ENCODE peak calls at places on chromosomes 5 and 9, in six cellular contexts. C is endothelial cell of umbilical vein, H is GM23338, R is upper lobe of left lung, E is suprapubic skin, O is HCT116. Z is an unnamed sample. For H3K4me1, the result is how much of the 10 kb centered on the place peaks cover.

GRCh38 chr9:93071464-93071863 is 13.0 kb downstream of the SUSD3 start:
- DNase-seq in C (peak), H (peak), R (no peak), E (no peak), O (peak), Z (no peak)

GRCh38 chr9:78026416-78026815 is 5.2 kb downstream of the GNAQ start:
- DNase-seq in C (peak), H (no peak), R (no peak), E (no peak), O (no peak), Z (no peak)

GRCh38 chr5:103259705-103260355 is 1.3 kb downstream of the MACIR start:
- DNase-seq in C (no peak), H (peak), R (peak), E (no peak), O (no peak), Z (no peak)

GRCh38 chr5:168686837-168687236 is 107.7 kb upstream of the PANK3 start:
- DNase-seq in C (no peak), H (no peak), R (no peak), E (no peak), O (no peak), Z (no peak)

GRCh38 chr5:119405444-119405843 is 46.9 kb upstream of the HSD17B4 start:
- DNase-seq in C (no peak), H (no peak), R (no peak), E (no peak), O (no peak), Z (no peak)

GRCh38 chr5:154273028-154273617 is 82.6 kb downstream of the GALNT10 start:
- DNase-seq in C (no peak), H (no peak), R (peak), E (no peak), O (no peak), Z (no peak)

GRCh38 chr5:123659006-123659405 is 147.0 kb downstream of the CSNK1G3 start:
- DNase-seq in C (no peak), H (no peak), R (no peak), E (no peak), O (no peak), Z (no peak)

GRCh38 chr9:129702563-129702962 is 37.1 kb downstream of the PRRX2 start:
- DNase-seq in C (no peak), H (no peak), R (peak), E (no peak), O (no peak), Z (no peak)

GRCh38 chr5:132378580-132378979 is 9.1 kb downstream of the SLC22A5 start:
- DNase-seq in C (no peak), H (no peak), R (no peak), E (no peak), O (no peak), Z (no peak)

GRCh38 chr9:81053298-81054025 is 635.9 kb downstream of the TLE1 start:
- DNase-seq in C (no peak), H (no peak), R (no peak), E (no peak), O (no peak), Z (no peak)

GRCh38 chr5:6633469-6634326 is 458 bp downstream of the SRD5A1 start:
- DNase-seq in C (no peak), H (peak), R (peak), E (no peak), O (no peak), Z (no peak)

GRCh38 chr5:94367900-94368299 is 250.5 kb downstream of the KIAA0825 start:
- DNase-seq in C (no peak), H (no peak), R (no peak), E (no peak), O (no peak), Z (no peak)

GRCh38 chr5:125412561-125413535 is 666.4 kb upstream of the ZNF608 start:
- DNase-seq in C (peak), H (peak), R (peak), E (peak), O (no peak), Z (peak)

GRCh38 chr9:69314547-69314946 is 10.5 kb upstream of the ENTREP1 start:
- DNase-seq in C (no peak), H (no peak), R (no peak), E (no peak), O (no peak), Z (no peak)

GRCh38 chr9:127614961-127615360 is 2.9 kb downstream of the STXBP1 start:
- DNase-seq in C (no peak), H (no peak), R (peak), E (no peak), O (no peak), Z (no peak)

GRCh38 chr9:83280259-83280658 is 217.3 kb upstream of the RASEF start:
- DNase-seq in C (peak), H (no peak), R (no peak), E (no peak), O (no peak), Z (no peak)

GRCh38 chr5:148979104-148979723 is 83.6 kb downstream of the SH3TC2 start:
- DNase-seq in C (no peak), H (no peak), R (peak), E (peak), O (no peak), Z (no peak)

GRCh38 chr5:148978370-148979103 is 84.3 kb downstream of the SH3TC2 start:
- DNase-seq in C (no peak), H (no peak), R (peak), E (no peak), O (no peak), Z (no peak)

GRCh38 chr5:148973455-148973854 is 89.4 kb downstream of the SH3TC2 start:
- DNase-seq in C (no peak), H (no peak), R (no peak), E (no peak), O (no peak), Z (no peak)

GRCh38 chr5:148974638-148975330 is 88.1 kb downstream of the SH3TC2 start:
- DNase-seq in C (peak), H (no peak), R (no peak), E (no peak), O (no peak), Z (no peak)

DNA sequence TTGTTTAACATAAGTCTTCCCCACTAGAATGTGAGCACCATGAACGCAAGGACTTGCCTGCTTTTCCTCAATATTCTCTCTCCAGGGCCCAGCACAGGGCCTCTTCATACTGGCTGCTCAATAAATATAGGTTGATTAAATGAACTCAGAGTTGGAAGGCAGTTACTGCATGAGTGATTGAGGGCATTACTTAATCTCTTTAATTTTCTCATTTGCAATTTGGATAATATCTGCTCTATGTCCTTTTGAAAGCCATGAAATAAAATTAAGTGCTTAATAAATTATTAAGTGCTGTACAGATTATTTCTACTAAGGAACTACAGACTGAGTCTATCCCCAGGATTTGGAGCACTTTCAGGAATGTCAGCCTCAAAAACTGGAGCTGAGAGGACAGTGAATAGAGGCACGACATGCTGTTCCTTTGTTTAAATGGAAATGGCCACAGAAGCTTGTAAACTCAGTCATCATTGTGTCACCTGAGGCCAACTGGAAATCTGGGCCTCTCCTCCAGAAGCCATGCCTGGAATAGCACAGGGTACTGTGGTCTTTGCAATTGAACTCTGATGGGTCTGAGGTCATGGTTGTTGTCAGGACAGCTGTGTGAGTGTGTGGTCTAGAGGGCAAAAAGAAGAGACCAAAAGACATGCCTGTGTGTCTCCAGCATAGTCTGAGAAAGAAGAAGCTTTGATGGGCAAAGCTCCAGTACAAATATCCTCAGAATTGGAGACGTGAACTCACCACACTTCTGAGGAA is 86.1 kb downstream of the SH3TC2 start:
- DNase-seq in C (no peak), H (peak), R (no peak), E (no peak), O (no peak), Z (no peak)
- H3K4me1 ChIP-seq in C (under half), H (under half), R (under half), E (half or more), O (under half), Z (under half)

GRCh38 chr9:18605763-18606162 is 131.8 kb downstream of the ADAMTSL1 start:
- DNase-seq in C (peak), H (no peak), R (no peak), E (no peak), O (no peak), Z (no peak)
- TF ChIP-seq POLR2AphosphoS5 in C (no peak), H (no peak), R (no peak), E (no peak), O (no peak), Z (no peak)

GRCh38 chr5:141692533-141692888 is 10.5 kb upstream of the ARAP3 start:
- DNase-seq in C (no peak), H (peak), R (no peak), E (no peak), O (no peak), Z (no peak)
- H3K4me1 ChIP-seq in C (under half), H (under half), R (under half), E (under half), O (under half), Z (under half)

DNA sequence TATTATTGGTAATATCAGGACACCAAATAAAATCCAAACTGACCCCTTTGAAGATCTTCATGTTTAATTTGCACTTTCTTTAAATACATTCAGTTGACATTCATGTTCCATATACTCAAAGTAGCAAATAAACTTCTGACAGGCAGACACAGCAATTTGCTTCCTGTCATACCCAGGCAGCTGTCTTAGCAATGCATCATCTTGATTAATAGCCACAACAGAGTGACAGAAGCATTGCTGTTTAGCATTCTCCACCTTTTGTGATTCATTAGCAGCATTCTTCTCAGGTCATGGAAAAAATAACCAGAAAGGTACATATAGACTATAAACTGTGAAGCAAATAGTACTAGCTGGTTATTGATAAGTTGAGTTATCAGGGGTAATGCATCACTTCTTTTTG is 366.8 kb downstream of the CYLC2 start:
- DNase-seq in C (no peak), H (no peak), R (no peak), E (no peak), O (no peak), Z (no peak)
- TF ChIP-seq POLR2AphosphoS5 in C (no peak), H (no peak), R (no peak), E (no peak), O (no peak), Z (no peak)

GRCh38 chr5:160427607-160428006 is 6.0 kb downstream of the PTTG1 start:
- DNase-seq in C (no peak), H (no peak), R (peak), E (no peak), O (no peak), Z (no peak)
- H3K4me1 ChIP-seq in C (under half), H (under half), R (under half), E (under half), O (under half), Z (under half)

GRCh38 chr5:159096555-159097460 is 2.9 kb downstream of the EBF1 start:
- DNase-seq in C (no peak), H (peak), R (no peak), E (no peak), O (no peak), Z (no peak)

GRCh38 chr5:159095882-159096554 is 3.7 kb downstream of the EBF1 start:
- DNase-seq in C (no peak), H (peak), R (no peak), E (no peak), O (no peak), Z (no peak)

GRCh38 chr5:159095218-159095617 is 4.5 kb downstream of the EBF1 start:
- DNase-seq in C (no peak), H (peak), R (no peak), E (no peak), O (no peak), Z (no peak)

GRCh38 chr5:159092288-159092687 is 7.4 kb downstream of the EBF1 start:
- DNase-seq in C (no peak), H (no peak), R (no peak), E (no peak), O (no peak), Z (no peak)

GRCh38 chr5:159094745-159095144 is 5.0 kb downstream of the EBF1 start:
- DNase-seq in C (peak), H (peak), R (peak), E (peak), O (peak), Z (peak)
- TF ChIP-seq POLR2AphosphoS5 in C (no peak), H (no peak), R (no peak), E (no peak), O (no peak), Z (no peak)